ENCODE peak calls at places on chromosomes 2 and 18, in seven cellular contexts. V is fibroblast of lung, D is Right ventricle myocardium inferior, C is fibroblast of the aortic adventitia, B is AG09319, Z is heart left ventricle, A is amniotic epithelial cell. Y is an unnamed sample.

GRCh38 chr2:156170929-156171328 is 161.6 kb downstream of the NR4A2 start:
- DNase-seq in V (no peak), D (no peak), C (no peak), B (no peak), Z (no peak), A (no peak), Y (no peak)

GRCh38 chr2:236622201-236622600 is 52.6 kb downstream of the ACKR3 start:
- DNase-seq in V (no peak), D (no peak), C (no peak), B (no peak), Z (no peak), A (no peak), Y (no peak)

GRCh38 chr2:101699191-101699938 is 1.9 kb downstream of the MAP4K4 start:
- DNase-seq in V (peak; percentile 39), D (no peak), C (peak; percentile 28), B (no peak), Z (no peak), A (peak; percentile 59), Y (no peak)

GRCh38 chr2:41932241-41933034 is 115.4 kb upstream of the PKDCC start:
- DNase-seq in V (peak; percentile 96), D (peak; percentile 88), C (peak; percentile 100), B (peak; percentile 43), Z (peak; percentile 90), A (peak; percentile 97), Y (no peak)

GRCh38 chr2:241041557-241042158 is 43.2 kb downstream of the SNED1 start:
- DNase-seq in V (no peak), D (no peak), C (no peak), B (no peak), Z (no peak), A (no peak), Y (no peak)

GRCh38 chr2:73908689-73909652 is 16.2 kb downstream of the ACTG2 start:
- DNase-seq in V (peak; percentile 65), D (no peak), C (no peak), B (no peak), Z (no peak), A (no peak), Y (no peak)

GRCh38 chr2:164252568-164253287 is 368.6 kb downstream of the GRB14 start:
- DNase-seq in V (no peak), D (no peak), C (no peak), B (no peak), Z (no peak), A (no peak), Y (no peak)

GRCh38 chr18:777021-777420 is 35.0 kb downstream of the YES1 start:
- DNase-seq in V (peak; percentile 46), D (no peak), C (peak; percentile 60), B (no peak), Z (no peak), A (peak; percentile 20), Y (no peak)

GRCh38 chr2:164717000-164717597 is 95.8 kb upstream of the GRB14 start:
- DNase-seq in V (no peak), D (no peak), C (peak; percentile 70), B (no peak), Z (no peak), A (no peak), Y (no peak)

GRCh38 chr2:65722028-65722427 is 289.6 kb upstream of the SPRED2 start:
- DNase-seq in V (peak; percentile 32), D (peak; percentile 68), C (no peak), B (no peak), Z (peak; percentile 63), A (no peak), Y (no peak)

GRCh38 chr2:75503048-75503607 is 57.6 kb downstream of the EVA1A start:
- DNase-seq in V (peak; percentile 97), D (no peak), C (peak; percentile 58), B (no peak), Z (no peak), A (peak; percentile 61), Y (no peak)

GRCh38 chr2:238821391-238821790 is 26.5 kb upstream of the TWIST2 start:
- DNase-seq in V (peak; percentile 80), D (no peak), C (peak; percentile 56), B (no peak), Z (no peak), A (peak; percentile 86), Y (no peak)

GRCh38 chr2:232235206-232235605 is 143.3 kb upstream of the ALPP start:
- DNase-seq in V (no peak), D (no peak), C (no peak), B (no peak), Z (no peak), A (no peak), Y (no peak)

GRCh38 chr2:70978388-70979357 is at the start of gene ANKRD53:
- DNase-seq in V (peak; percentile 29), D (peak; percentile 82), C (no peak), B (no peak), Z (peak; percentile 74), A (peak; percentile 16), Y (peak; percentile 36)

Y was measured in T-helper 1 cell.